ENCODE peak calls at places on chromosome 1, in five cellular contexts. D, Y, K, R and W are unnamed samples.

GRCh38 chr1:201050515-201051277 is 27.2 kb upstream of the KIF21B start:
- DNase-seq in D (no peak), Y (no peak), K (no peak), R (no peak), W (no peak)

GRCh38 chr1:21814981-21815583 is 3.0 kb downstream of the LDLRAD2 start:
- DNase-seq in D (no peak), Y (no peak), K (no peak), R (no peak), W (no peak)

GRCh38 chr1:125064481-125064880 is 3879.7 kb downstream of the SRGAP2C start:
- DNase-seq in D (no peak), Y (no peak), K (no peak), R (no peak), W (no peak)

GRCh38 chr1:1926346-1926811 is 7.3 kb upstream of the TMEM52 start:
- DNase-seq in D (no peak), Y (no peak), K (no peak), R (no peak), W (no peak)

GRCh38 chr1:209630383-209631219 is 21.6 kb downstream of the LAMB3 start:
- DNase-seq in D (no peak), Y (no peak), K (no peak), R (no peak), W (no peak)

GRCh38 chr1:92902406-92902744 is 58.9 kb downstream of the DIPK1A start:
- DNase-seq in D (no peak), Y (no peak), K (no peak), R (no peak), W (no peak)

GRCh38 chr1:205077158-205077933 is 6.9 kb downstream of the TMEM81 start:
- DNase-seq in D (no peak), Y (no peak), K (no peak), R (no peak), W (no peak)

GRCh38 chr1:20785907-20786309 is 1.2 kb downstream of the HP1BP3 start:
- DNase-seq in D (no peak), Y (no peak), K (no peak), R (no peak), W (peak; percentile 12)

GRCh38 chr1:94265931-94266330 is 28.5 kb upstream of the ARHGAP29 start:
- DNase-seq in D (no peak), Y (no peak), K (no peak), R (no peak), W (no peak)

GRCh38 chr1:39852214-39852791 is 31.0 kb downstream of the TRIT1 start:
- DNase-seq in D (no peak), Y (no peak), K (no peak), R (no peak), W (no peak)

GRCh38 chr1:208145167-208145566 is 99.0 kb downstream of the PLXNA2 start:
- DNase-seq in D (no peak), Y (no peak), K (no peak), R (no peak), W (no peak)

GRCh38 chr1:70112838-70113237 is 92.5 kb downstream of the LRRC40 start:
- DNase-seq in D (no peak), Y (no peak), K (no peak), R (no peak), W (no peak)

GRCh38 chr1:91099746-91100621 is 78.1 kb upstream of the ZNF644 start:
- DNase-seq in D (no peak), Y (no peak), K (no peak), R (no peak), W (no peak)

GRCh38 chr1:115669002-115669673 is 27.4 kb downstream of the VANGL1 start:
- DNase-seq in D (no peak), Y (no peak), K (no peak), R (no peak), W (no peak)

GRCh38 chr1:14810631-14811325 is 212.3 kb downstream of the KAZN start:
- DNase-seq in D (no peak), Y (no peak), K (no peak), R (no peak), W (no peak)

GRCh38 chr1:153791856-153792253 is 16.6 kb downstream of the SLC27A3 start:
- DNase-seq in D (no peak), Y (peak; percentile 42), K (no peak), R (no peak), W (no peak)

GRCh38 chr1:220696863-220697231 is 6.7 kb downstream of the C1orf115 start:
- DNase-seq in D (no peak), Y (peak; percentile 50), K (no peak), R (no peak), W (no peak)

GRCh38 chr1:100299521-100300222 is 33.7 kb downstream of the RTCA start:
- DNase-seq in D (no peak), Y (no peak), K (no peak), R (no peak), W (no peak)

GRCh38 chr1:22428672-22429071 is 23.0 kb upstream of the ZBTB40 start:
- DNase-seq in D (no peak), Y (no peak), K (no peak), R (no peak), W (peak; percentile 35)

GRCh38 chr1:84298688-84299535 is 2.6 kb upstream of the SAMD13 start:
- DNase-seq in D (no peak), Y (peak; percentile 47), K (no peak), R (peak; percentile 30), W (no peak)

GRCh38 chr1:210400043-210400840 is 71.5 kb downstream of the HHAT start:
- DNase-seq in D (peak; percentile 24), Y (peak; percentile 43), K (peak; percentile 15), R (peak; percentile 43), W (no peak)